ENCODE peak calls at places on chromosomes 2 and 18, in seven cellular contexts. One of them, this sample, is unnamed.

GRCh38 chr2:201343559-201343958 is 13.6 kb downstream of the FLACC1 start:
- DNase-seq in effector CD4-positive, alpha-beta T cell: no peak
- DNase-seq in stimulated activated CD4-positive, alpha-beta T cell treated with anti-CD3 and anti-CD28 coated beads, Interleukin-1b, Interleukin-23, amount 100 ng/mL, for 1 hour: no peak
- DNase-seq in right lobe of liver: no peak
- DNase-seq in stimulated activated naive B cell treated with anti-CD40 and anti-IgM and Interleukin-4, amounts not matched to agents 10 μg/mL and 1 μg/mL and 100 μg/mL, for 72 hours: no peak
- DNase-seq in hepatocyte: no peak
- DNase-seq in skeletal muscle cell: no peak
- DNase-seq in this sample: no peak

GRCh38 chr2:170816499-170817246 is at the start of gene GAD1:
- DNase-seq in effector CD4-positive, alpha-beta T cell: peak
- DNase-seq in stimulated activated CD4-positive, alpha-beta T cell treated with anti-CD3 and anti-CD28 coated beads, Interleukin-1b, Interleukin-23, amount 100 ng/mL, for 1 hour: no peak
- DNase-seq in right lobe of liver: peak
- DNase-seq in stimulated activated naive B cell treated with anti-CD40 and anti-IgM and Interleukin-4, amounts not matched to agents 10 μg/mL and 1 μg/mL and 100 μg/mL, for 72 hours: peak
- DNase-seq in hepatocyte: peak
- DNase-seq in skeletal muscle cell: no peak
- DNase-seq in this sample: peak

GRCh38 chr18:11998182-11998581 is 16.9 kb downstream of the IMPA2 start:
- DNase-seq in effector CD4-positive, alpha-beta T cell: no peak
- DNase-seq in stimulated activated CD4-positive, alpha-beta T cell treated with anti-CD3 and anti-CD28 coated beads, Interleukin-1b, Interleukin-23, amount 100 ng/mL, for 1 hour: no peak
- DNase-seq in right lobe of liver: no peak
- DNase-seq in stimulated activated naive B cell treated with anti-CD40 and anti-IgM and Interleukin-4, amounts not matched to agents 10 μg/mL and 1 μg/mL and 100 μg/mL, for 72 hours: no peak
- DNase-seq in hepatocyte: no peak
- DNase-seq in skeletal muscle cell: no peak
- DNase-seq in this sample: no peak

GRCh38 chr2:49255325-49256023 is 101.2 kb upstream of the FSHR start:
- DNase-seq in effector CD4-positive, alpha-beta T cell: no peak
- DNase-seq in stimulated activated CD4-positive, alpha-beta T cell treated with anti-CD3 and anti-CD28 coated beads, Interleukin-1b, Interleukin-23, amount 100 ng/mL, for 1 hour: no peak
- DNase-seq in right lobe of liver: no peak
- DNase-seq in stimulated activated naive B cell treated with anti-CD40 and anti-IgM and Interleukin-4, amounts not matched to agents 10 μg/mL and 1 μg/mL and 100 μg/mL, for 72 hours: no peak
- DNase-seq in hepatocyte: peak
- DNase-seq in skeletal muscle cell: no peak
- DNase-seq in this sample: no peak

GRCh38 chr2:155099784-155100183 is 401.3 kb downstream of the KCNJ3 start:
- DNase-seq in effector CD4-positive, alpha-beta T cell: no peak
- DNase-seq in stimulated activated CD4-positive, alpha-beta T cell treated with anti-CD3 and anti-CD28 coated beads, Interleukin-1b, Interleukin-23, amount 100 ng/mL, for 1 hour: no peak
- DNase-seq in right lobe of liver: peak
- DNase-seq in stimulated activated naive B cell treated with anti-CD40 and anti-IgM and Interleukin-4, amounts not matched to agents 10 μg/mL and 1 μg/mL and 100 μg/mL, for 72 hours: no peak
- DNase-seq in hepatocyte: peak
- DNase-seq in skeletal muscle cell: no peak
- DNase-seq in this sample: no peak

GRCh38 chr2:37641582-37642111 is 29.8 kb downstream of the CDC42EP3 start:
- DNase-seq in effector CD4-positive, alpha-beta T cell: no peak
- DNase-seq in stimulated activated CD4-positive, alpha-beta T cell treated with anti-CD3 and anti-CD28 coated beads, Interleukin-1b, Interleukin-23, amount 100 ng/mL, for 1 hour: no peak
- DNase-seq in right lobe of liver: no peak
- DNase-seq in stimulated activated naive B cell treated with anti-CD40 and anti-IgM and Interleukin-4, amounts not matched to agents 10 μg/mL and 1 μg/mL and 100 μg/mL, for 72 hours: no peak
- DNase-seq in hepatocyte: no peak
- DNase-seq in skeletal muscle cell: no peak
- DNase-seq in this sample: no peak

GRCh38 chr18:55539240-55539639 is 48.8 kb downstream of the TCF4 start:
- DNase-seq in effector CD4-positive, alpha-beta T cell: no peak
- DNase-seq in stimulated activated CD4-positive, alpha-beta T cell treated with anti-CD3 and anti-CD28 coated beads, Interleukin-1b, Interleukin-23, amount 100 ng/mL, for 1 hour: no peak
- DNase-seq in right lobe of liver: no peak
- DNase-seq in stimulated activated naive B cell treated with anti-CD40 and anti-IgM and Interleukin-4, amounts not matched to agents 10 μg/mL and 1 μg/mL and 100 μg/mL, for 72 hours: no peak
- DNase-seq in hepatocyte: no peak
- DNase-seq in skeletal muscle cell: no peak
- DNase-seq in this sample: no peak

GRCh38 chr2:186909095-186909494 is 60.1 kb upstream of the ZSWIM2 start:
- DNase-seq in effector CD4-positive, alpha-beta T cell: no peak
- DNase-seq in stimulated activated CD4-positive, alpha-beta T cell treated with anti-CD3 and anti-CD28 coated beads, Interleukin-1b, Interleukin-23, amount 100 ng/mL, for 1 hour: no peak
- DNase-seq in right lobe of liver: no peak
- DNase-seq in stimulated activated naive B cell treated with anti-CD40 and anti-IgM and Interleukin-4, amounts not matched to agents 10 μg/mL and 1 μg/mL and 100 μg/mL, for 72 hours: no peak
- DNase-seq in hepatocyte: no peak
- DNase-seq in skeletal muscle cell: no peak
- DNase-seq in this sample: no peak

This sample was measured in upper lobe of right lung.